ENCODE peak calls at places on chromosomes 16 and 17, in nine cellular contexts. W, E, N, B, O, Y, F, L and J are unnamed samples.

GRCh38 chr17:29645516-29646051 is 22.9 kb upstream of the CORO6 start:
- DNase-seq in W (peak; percentile 82), N (peak; percentile 42), E (peak; percentile 82), B (no peak), L (no peak), O (peak; percentile 51), Y (peak; percentile 41), F (peak; percentile 55), J (no peak)

GRCh38 chr16:31273676-31274075 is 13.9 kb downstream of the ITGAM start:
- DNase-seq in B (no peak), L (no peak), E (no peak), O (no peak), F (no peak), N (no peak), W (no peak), Y (no peak), J (peak; percentile 80)

GRCh38 chr16:17970816-17971291 is 365.7 kb downstream of the NPIPA8 start:
- DNase-seq in N (no peak), W (no peak), E (no peak), L (no peak), O (no peak), F (no peak), Y (no peak), B (no peak), J (no peak)

GRCh38 chr17:64161380-64161779 is 31.4 kb upstream of the ERN1 start:
- DNase-seq in O (no peak), E (no peak), F (no peak), L (no peak), Y (no peak), N (no peak), B (no peak), W (no peak), J (no peak)

GRCh38 chr16:24729967-24730815 is 740 bp downstream of the TNRC6A start:
- DNase-seq in N (peak; percentile 33), L (no peak), Y (peak; percentile 43), W (peak; percentile 18), E (no peak), O (no peak), F (peak; percentile 35), B (peak; percentile 60), J (no peak)

GRCh38 chr17:60545465-60546191 is 19.6 kb upstream of the APPBP2 start:
- DNase-seq in B (no peak), O (no peak), F (no peak), L (no peak), E (no peak), W (no peak), N (no peak), Y (no peak), J (no peak)

GRCh38 chr17:61368049-61368831 is 31.4 kb upstream of the TBX2 start:
- DNase-seq in W (no peak), B (no peak), L (no peak), F (no peak), O (no peak), Y (no peak), N (no peak), E (no peak), J (no peak)

GRCh38 chr17:13584701-13585080 is 17.0 kb downstream of the HS3ST3A1 start:
- DNase-seq in L (peak; percentile 49), F (no peak), N (no peak), O (no peak), W (peak; percentile 76), E (no peak), B (no peak), Y (no peak), J (no peak)

GRCh38 chr16:56636616-56637413 is 1.7 kb upstream of the MT1A start:
- DNase-seq in E (no peak), B (no peak), F (no peak), W (no peak), Y (no peak), L (no peak), N (no peak), O (no peak), J (no peak)

GRCh38 chr16:10015397-10015796 is 166.8 kb downstream of the GRIN2A start:
- DNase-seq in B (no peak), N (no peak), W (no peak), F (no peak), E (no peak), Y (no peak), L (no peak), O (no peak), J (no peak)

GRCh38 chr16:48366165-48367093 is 18.8 kb downstream of the SIAH1 start:
- DNase-seq in F (peak; percentile 72), W (peak; percentile 90), L (peak; percentile 60), E (no peak), Y (peak; percentile 64), N (peak; percentile 53), O (no peak), B (no peak), J (no peak)

GRCh38 chr16:85492617-85492957 is 120.5 kb upstream of the GSE1 start:
- DNase-seq in E (no peak), N (no peak), B (no peak), O (no peak), F (no peak), W (no peak), L (peak; percentile 2), Y (no peak), J (no peak)

GRCh38 chr16:85488414-85488813 is 124.7 kb upstream of the GSE1 start:
- DNase-seq in E (no peak), B (no peak), N (no peak), L (no peak), Y (no peak), O (no peak), W (no peak), F (no peak), J (no peak)

GRCh38 chr16:85491798-85492616 is 121.1 kb upstream of the GSE1 start:
- DNase-seq in F (peak; percentile 96), W (no peak), L (peak; percentile 65), B (peak; percentile 90), E (no peak), O (peak; percentile 77), Y (peak; percentile 52), N (peak; percentile 95), J (no peak)

GRCh38 chr16:85490407-85490806 is 122.7 kb upstream of the GSE1 start:
- DNase-seq in Y (no peak), B (no peak), N (no peak), O (no peak), L (no peak), F (no peak), E (no peak), W (no peak), J (no peak)

GRCh38 chr16:85490971-85491771 is 122.0 kb upstream of the GSE1 start:
- DNase-seq in B (no peak), F (no peak), E (no peak), L (peak; percentile 9), N (peak; percentile 48), Y (peak; percentile 65), W (no peak), O (no peak), J (no peak)
- TF ChIP-seq CTCF in B (peak; percentile 33), F (no peak), E (peak; percentile 10), L (peak; percentile 59), N (peak; percentile 37), Y (peak; percentile 75), W (peak; percentile 37), O (no peak), J (peak; percentile 64)

GRCh38 chr17:77926967-77927366 is 31.5 kb upstream of the TNRC6C start:
- DNase-seq in F (no peak), N (no peak), E (no peak), O (no peak), Y (no peak), B (no peak), W (no peak), L (no peak), J (no peak)
- H3K4me1 ChIP-seq in F (no peaks in the 10 kb centered on the region), N (no peaks in the 10 kb centered on the region), E (peaks cover 19% of the 10 kb centered on the region), O (no peaks in the 10 kb centered on the region), Y (no peaks in the 10 kb centered on the region), B (no peaks in the 10 kb centered on the region), W (no peaks in the 10 kb centered on the region), L (no peaks in the 10 kb centered on the region), J (no peaks in the 10 kb centered on the region)

GRCh38 chr17:7478276-7479138 is 924 bp downstream of the ZBTB4 start:
- DNase-seq in F (peak; percentile 74), W (peak; percentile 18), N (peak; percentile 55), B (no peak), Y (peak; percentile 62), O (no peak), L (peak; percentile 13), E (no peak), J (no peak)

GRCh38 chr17:7477392-7478275 is 1.8 kb downstream of the ZBTB4 start:
- DNase-seq in L (peak; percentile 11), O (no peak), E (no peak), W (peak; percentile 95), N (peak; percentile 60), B (no peak), F (peak; percentile 85), Y (peak; percentile 28), J (peak; percentile 47)

GRCh38 chr17:7476951-7477350 is 2.5 kb downstream of the ZBTB4 start:
- DNase-seq in Y (no peak), N (no peak), W (no peak), O (no peak), L (no peak), B (no peak), F (no peak), E (no peak), J (no peak)

GRCh38 chr17:7475764-7476422 is 3.5 kb downstream of the ZBTB4 start:
- DNase-seq in F (peak; percentile 82), L (no peak), B (no peak), Y (peak; percentile 43), E (no peak), O (no peak), N (no peak), W (peak; percentile 41), J (no peak)

DNA sequence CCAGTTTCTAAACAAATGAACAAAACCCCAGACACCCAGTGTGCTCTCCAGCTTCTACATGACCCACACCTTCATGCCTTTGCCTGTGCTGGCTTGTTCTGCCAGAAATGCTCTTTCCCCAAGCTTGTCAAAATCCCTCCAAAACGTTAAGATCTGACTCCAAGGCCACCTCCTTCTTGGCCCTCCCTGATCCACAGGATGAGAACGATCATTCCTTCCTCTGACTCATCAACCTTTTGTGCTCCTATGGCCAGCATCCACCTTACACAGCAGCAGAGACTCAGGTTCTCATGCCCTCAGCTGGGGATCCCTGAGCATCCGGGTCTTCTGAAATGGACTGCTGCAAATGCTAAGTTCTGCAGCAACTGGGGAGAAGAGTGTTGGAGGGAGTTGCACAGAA is 3.0 kb downstream of the ZBTB4 start:
- DNase-seq in W (peak; percentile 76), N (no peak), L (peak; percentile 77), O (no peak), F (peak; percentile 41), B (no peak), E (no peak), Y (no peak), J (peak; percentile 92)
- H3K27ac ChIP-seq in W (peak overlapping the region; percentile 91), N (peak overlapping the region; percentile 100), L (peak overlapping the region; percentile 62), O (no peak overlapping the region), F (peak overlapping the region; percentile 100), B (no peak overlapping the region), E (peak overlapping the region; percentile 99), Y (peak overlapping the region; percentile 95), J (peak overlapping the region; percentile 59)

DNA sequence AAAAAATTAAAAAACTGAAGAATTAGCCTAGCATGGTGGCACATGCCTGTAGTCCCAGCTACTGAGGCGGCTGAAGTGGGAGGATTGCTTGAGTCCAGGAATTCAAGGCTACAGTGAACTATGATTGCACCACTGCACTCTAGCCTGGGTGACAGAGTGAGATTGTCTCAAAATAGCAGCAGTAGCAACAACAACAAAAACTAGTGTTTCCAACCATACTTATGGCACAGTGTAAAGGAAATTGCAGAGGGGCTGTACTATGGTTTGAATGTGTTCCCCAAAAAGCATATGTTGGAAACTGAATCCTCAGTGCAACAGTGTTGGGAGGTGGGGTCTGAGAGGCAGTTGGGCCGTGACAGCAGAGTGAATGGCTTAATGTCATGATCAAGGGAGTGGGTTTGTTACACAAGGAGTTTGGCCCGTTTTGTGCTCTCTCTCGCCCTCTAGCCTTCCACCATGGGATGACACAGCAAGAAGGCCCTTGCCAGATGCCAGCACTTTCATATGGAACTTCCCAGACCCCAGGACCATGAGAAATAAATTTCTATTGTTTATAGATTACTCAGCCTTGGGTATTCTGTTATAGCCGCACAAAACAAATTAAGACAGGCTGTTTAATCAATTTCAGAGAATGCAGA is 70.0 kb downstream of the PGS1 start:
- DNase-seq in N (no peak), B (no peak), L (no peak), O (no peak), W (no peak), Y (no peak), F (peak; percentile 41), E (no peak), J (no peak)
- TF ChIP-seq CTCF in N (no peak), B (no peak), L (peak; percentile 37), O (no peak), W (no peak), Y (no peak), F (no peak), E (no peak), J (peak; percentile 43)